ENCODE peak calls at places on chromosomes 3 and 15, in six cellular contexts. F is body of pancreas, K is kidney epithelial cell, J is epithelial cell of esophagus, C is GM10248, M is BE2C. O is an unnamed sample.

GRCh38 chr15:85879334-85880163 is 84.8 kb upstream of the KLHL25 start:
- DNase-seq in F (no peak), K (no peak), J (no peak), C (no peak), M (no peak), O (no peak)

GRCh38 chr3:52054689-52055511 is 1.5 kb downstream of the DUSP7 start:
- DNase-seq in F (no peak), K (no peak), J (peak; percentile 35), C (no peak), M (peak; percentile 39), O (no peak)

GRCh38 chr3:73192036-73192738 is 130.7 kb downstream of the EBLN2 start:
- DNase-seq in F (no peak), K (no peak), J (peak; percentile 8), C (no peak), M (peak; percentile 75), O (no peak)

GRCh38 chr15:25939122-25939521 is 76.0 kb upstream of the ATP10A start:
- DNase-seq in F (no peak), K (no peak), J (no peak), C (no peak), M (no peak), O (no peak)

GRCh38 chr15:80152180-80152895 is 461 bp upstream of the FAH start:
- DNase-seq in F (peak; percentile 98), K (peak; percentile 51), J (peak; percentile 94), C (peak; percentile 99), M (peak; percentile 98), O (peak; percentile 88)

GRCh38 chr3:24590344-24590880 is 95.8 kb upstream of the THRB start:
- DNase-seq in F (no peak), K (no peak), J (peak; percentile 55), C (no peak), M (no peak), O (no peak)

GRCh38 chr3:10398341-10398740 is 77.4 kb upstream of the SEC13 start:
- DNase-seq in F (no peak), K (no peak), J (no peak), C (no peak), M (peak; percentile 16), O (no peak)

GRCh38 chr3:84755860-84756259 is 202.9 kb upstream of the CADM2 start:
- DNase-seq in F (no peak), K (no peak), J (no peak), C (no peak), M (no peak), O (no peak)

GRCh38 chr3:71902258-71903128 is 117.5 kb upstream of the PROK2 start:
- DNase-seq in F (no peak), K (no peak), J (no peak), C (no peak), M (no peak), O (no peak)

GRCh38 chr3:183427206-183428139 is 946 bp downstream of the MCF2L2 start:
- DNase-seq in F (no peak), K (no peak), J (no peak), C (no peak), M (peak; percentile 14), O (no peak)

GRCh38 chr3:93843981-93844380 is 129.7 kb downstream of the PROS1 start:
- DNase-seq in F (no peak), K (peak; percentile 78), J (peak; percentile 74), C (no peak), M (no peak), O (peak; percentile 83)

GRCh38 chr3:136624894-136625815 is 127.0 kb downstream of the STAG1 start:
- DNase-seq in F (peak; percentile 51), K (peak; percentile 88), J (peak; percentile 70), C (no peak), M (no peak), O (no peak)

GRCh38 chr3:127408684-127409420 is 121.0 kb upstream of the PRR20G start:
- DNase-seq in F (no peak), K (no peak), J (no peak), C (no peak), M (peak; percentile 45), O (no peak)

GRCh38 chr15:44308415-44308814 is 19.9 kb downstream of the GOLM2 start:
- DNase-seq in F (no peak), K (no peak), J (no peak), C (peak; percentile 54), M (no peak), O (no peak)

GRCh38 chr3:115228266-115228665 is 81.2 kb upstream of the ZBTB20 start:
- DNase-seq in F (no peak), K (no peak), J (no peak), C (no peak), M (no peak), O (no peak)

GRCh38 chr3:9404680-9405079 is 7.3 kb downstream of the SETD5 start:
- DNase-seq in F (no peak), K (no peak), J (peak; percentile 53), C (peak; percentile 18), M (no peak), O (no peak)

GRCh38 chr3:58693929-58694850 is 27.6 kb upstream of the FAM3D start:
- DNase-seq in F (no peak), K (no peak), J (no peak), C (no peak), M (no peak), O (no peak)

GRCh38 chr15:57865294-57865693 is 158.8 kb downstream of the POLR2M start:
- DNase-seq in F (no peak), K (no peak), J (peak; percentile 22), C (peak; percentile 14), M (peak; percentile 27), O (no peak)

GRCh38 chr3:97699889-97700288 is 64.7 kb upstream of the ARL6 start:
- DNase-seq in F (no peak), K (no peak), J (no peak), C (no peak), M (no peak), O (no peak)
- TF ChIP-seq CTCF in F (no peak), K (no peak), J (no peak), C (no peak), M (no peak), O (no peak)

GRCh38 chr3:32147935-32148334 is 41.5 kb downstream of the GPD1L start:
- DNase-seq in F (no peak), K (no peak), J (no peak), C (no peak), M (no peak), O (no peak)
- TF ChIP-seq CTCF in F (no peak), K (no peak), J (no peak), C (no peak), M (no peak), O (peak; percentile 49)

GRCh38 chr15:99409560-99409959 is 156.2 kb upstream of the MEF2A start:
- DNase-seq in F (no peak), K (no peak), J (no peak), C (peak; percentile 13), M (no peak), O (no peak)

GRCh38 chr15:99407716-99408115 is 156.4 kb downstream of the LRRC28 start:
- DNase-seq in F (no peak), K (no peak), J (no peak), C (no peak), M (no peak), O (no peak)

GRCh38 chr15:99410477-99410876 is 155.3 kb upstream of the MEF2A start:
- DNase-seq in F (no peak), K (no peak), J (no peak), C (peak; percentile 18), M (no peak), O (no peak)

GRCh38 chr15:99408236-99409096 is 157.2 kb downstream of the LRRC28 start:
- DNase-seq in F (no peak), K (no peak), J (peak; percentile 12), C (peak; percentile 5), M (peak; percentile 58), O (peak; percentile 70)

DNA sequence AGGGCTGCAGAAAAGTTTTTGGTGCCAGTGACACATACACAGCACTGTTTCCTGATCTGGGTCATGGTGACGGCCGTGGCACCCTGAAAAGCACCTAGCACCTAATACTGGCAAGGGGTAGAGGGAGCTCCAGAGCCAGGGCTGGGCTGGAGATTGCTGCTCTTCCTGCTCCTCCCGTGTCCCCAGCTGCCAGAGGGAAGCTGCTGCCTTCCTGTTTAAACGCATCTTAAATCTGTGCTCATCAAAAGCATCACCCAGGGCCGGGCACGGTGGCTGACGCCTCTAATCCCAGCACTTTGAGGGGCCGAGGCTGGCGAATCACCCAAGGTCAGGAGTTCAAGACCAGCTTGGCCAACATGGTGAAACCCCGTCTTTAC is 156.7 kb upstream of the MEF2A start:
- DNase-seq in F (peak; percentile 50), K (no peak), J (peak; percentile 86), C (peak; percentile 65), M (peak; percentile 67), O (peak; percentile 21)
- TF ChIP-seq CTCF in F (peak; percentile 43), K (peak; percentile 75), J (peak; percentile 95), C (peak; percentile 36), M (peak; percentile 69), O (peak; percentile 61)

DNA sequence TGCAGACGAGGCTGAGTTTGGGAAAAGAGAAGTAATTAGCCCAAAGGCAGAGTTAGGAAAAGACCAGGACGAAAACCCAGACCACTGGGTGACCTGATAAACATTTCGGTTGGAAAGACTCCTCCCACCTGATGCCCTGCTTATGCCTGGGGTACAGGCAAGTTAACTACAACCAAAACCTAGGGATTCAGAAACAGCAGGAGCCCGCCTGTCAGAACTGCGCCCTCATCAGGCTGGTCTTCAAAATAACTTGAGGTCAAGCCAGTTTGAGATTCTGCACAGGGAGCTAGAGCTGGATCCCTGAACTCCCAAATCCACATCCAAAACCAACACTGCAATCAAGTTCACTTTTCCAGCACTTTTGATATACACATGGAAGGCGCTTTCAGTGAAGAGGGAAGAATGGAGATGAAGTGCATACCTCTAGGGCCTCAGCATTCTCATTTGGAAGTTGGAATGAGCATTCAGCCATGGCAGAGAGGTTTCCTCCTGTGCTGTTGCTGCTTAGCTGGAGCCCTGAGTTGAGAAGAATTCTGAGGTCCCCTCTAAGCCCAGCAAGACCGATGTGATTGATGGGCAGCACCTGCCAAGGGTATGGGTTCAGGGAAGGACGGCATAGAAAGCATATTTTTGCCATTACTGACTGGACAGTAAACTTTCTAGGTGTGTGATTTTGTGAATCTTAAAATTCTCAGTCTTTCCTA is 11.6 kb downstream of the TSEN2 start:
- DNase-seq in F (no peak), K (no peak), J (no peak), C (no peak), M (no peak), O (no peak)
- TF ChIP-seq CTCF in F (no peak), K (peak; percentile 22), J (no peak), C (no peak), M (peak; percentile 12), O (peak; percentile 48)

GRCh38 chr3:138180375-138181029 is 5.8 kb upstream of the DBR1 start:
- DNase-seq in F (peak; percentile 35), K (no peak), J (peak; percentile 58), C (peak; percentile 37), M (peak; percentile 22), O (peak; percentile 37)
- TF ChIP-seq CTCF in F (peak; percentile 58), K (peak; percentile 56), J (peak; percentile 73), C (peak; percentile 69), M (peak; percentile 52), O (peak; percentile 71)

GRCh38 chr3:56851966-56852884 is 50.5 kb upstream of the ARHGEF3 start:
- DNase-seq in F (no peak), K (no peak), J (peak; percentile 89), C (no peak), M (no peak), O (peak; percentile 69)
- TF ChIP-seq CTCF in F (no peak), K (no peak), J (no peak), C (no peak), M (no peak), O (no peak)

O was measured in HFFc6.